ENCODE peak calls at places on chromosomes 13 and 19, in nine cellular contexts. Y, H, D, O, P, G, K, B and N are unnamed samples. For H3K27me3, the result is how much of the 10 kb centered on the place peaks cover.

GRCh38 chr13:29110003-29110402 is 289.9 kb downstream of the MTUS2 start:
- DNase-seq in H (no peak), Y (no peak), K (no peak), P (no peak), B (no peak), G (no peak), D (no peak), O (no peak), N (no peak)

GRCh38 chr13:102191951-102192461 is 209.8 kb downstream of the FGF14 start:
- DNase-seq in O (no peak), D (no peak), P (no peak), K (no peak), Y (no peak), B (no peak), H (no peak), G (no peak), N (no peak)

GRCh38 chr13:78595819-78596700 is 7.3 kb downstream of the POU4F1 start:
- DNase-seq in H (no peak), B (peak), K (peak), Y (no peak), P (no peak), G (peak), D (no peak), O (no peak), N (no peak)

GRCh38 chr13:80339841-80340642 is 884 bp downstream of the SPRY2 start:
- DNase-seq in H (no peak), G (peak), O (no peak), K (peak), D (no peak), P (peak), Y (peak), B (peak), N (peak)

GRCh38 chr19:8423821-8424223 is 10.7 kb downstream of the MARCHF2 start:
- DNase-seq in K (peak), G (peak), B (peak), Y (peak), P (peak), H (no peak), O (no peak), D (peak), N (peak)

GRCh38 chr13:32426191-32426980 is 1.5 kb downstream of the N4BP2L1 start:
- DNase-seq in H (peak), B (no peak), G (no peak), O (peak), Y (no peak), P (no peak), K (peak), D (no peak), N (no peak)

GRCh38 chr19:48540110-48540509 is 11.9 kb upstream of the SULT2B1 start:
- DNase-seq in O (no peak), H (no peak), K (no peak), Y (no peak), B (peak), G (no peak), D (no peak), P (no peak), N (no peak)

GRCh38 chr13:110469597-110469996 is 91.9 kb downstream of the RAB20 start:
- DNase-seq in G (no peak), K (no peak), H (no peak), Y (no peak), P (no peak), O (no peak), B (no peak), D (no peak), N (no peak)

GRCh38 chr19:34336781-34337271 is 28.2 kb upstream of the GPI start:
- DNase-seq in G (no peak), K (peak), O (peak), Y (no peak), P (no peak), B (no peak), D (no peak), H (peak), N (no peak)

GRCh38 chr13:67736646-67737420 is 506.7 kb upstream of the PCDH9 start:
- DNase-seq in G (no peak), B (no peak), K (no peak), H (no peak), O (no peak), D (peak), Y (no peak), P (no peak), N (no peak)

GRCh38 chr19:38190793-38191192 is 33.2 kb downstream of the DPF1 start:
- DNase-seq in P (no peak), O (no peak), Y (no peak), K (no peak), D (no peak), G (no peak), H (no peak), B (no peak), N (no peak)

GRCh38 chr19:31085125-31085524 is 264.1 kb downstream of the TSHZ3 start:
- DNase-seq in O (no peak), H (no peak), B (no peak), K (no peak), Y (no peak), P (no peak), G (no peak), D (no peak), N (no peak)

GRCh38 chr13:49248433-49249002 is 793 bp downstream of the CDADC1 start:
- DNase-seq in Y (no peak), H (peak), K (peak), B (no peak), G (no peak), D (no peak), O (no peak), P (no peak), N (no peak)

GRCh38 chr19:17348700-17349099 is 11.3 kb downstream of the GTPBP3 start:
- DNase-seq in H (no peak), K (no peak), O (no peak), D (no peak), B (peak), G (peak), Y (peak), P (peak), N (no peak)

GRCh38 chr13:75693227-75693626 is 57.1 kb downstream of the LMO7 start:
- DNase-seq in Y (no peak), H (no peak), B (no peak), O (no peak), D (no peak), K (no peak), P (no peak), G (no peak), N (no peak)

GRCh38 chr19:13057147-13057572 is 45.5 kb downstream of the LYL1 start:
- DNase-seq in K (no peak), P (no peak), H (no peak), Y (no peak), G (no peak), D (no peak), O (no peak), B (no peak), N (peak)

GRCh38 chr19:40598121-40598917 is 2.9 kb upstream of the LTBP4 start:
- DNase-seq in O (peak), G (peak), B (peak), H (peak), Y (peak), P (peak), K (peak), D (peak), N (peak)

GRCh38 chr19:16452321-16452720 is 19.4 kb downstream of the EPS15L1 start:
- DNase-seq in O (no peak), G (no peak), K (no peak), Y (no peak), P (no peak), H (no peak), D (no peak), B (no peak), N (no peak)

GRCh38 chr13:99277629-99278028 is 19.4 kb upstream of the GPR18 start:
- DNase-seq in H (no peak), P (no peak), Y (no peak), B (no peak), K (peak), G (no peak), D (no peak), O (no peak), N (no peak)

GRCh38 chr13:94617389-94618000 is 15.8 kb downstream of the GPR180 start:
- DNase-seq in K (peak), D (no peak), Y (no peak), P (no peak), O (no peak), G (no peak), H (no peak), B (no peak), N (no peak)

GRCh38 chr19:917323-918151 is at the start of gene KISS1R:
- DNase-seq in K (no peak), D (no peak), Y (no peak), O (no peak), G (no peak), P (no peak), B (no peak), H (peak), N (peak)

GRCh38 chr13:77522444-77522843 is 13.1 kb upstream of the SCEL start:
- DNase-seq in H (no peak), Y (no peak), K (no peak), B (no peak), O (no peak), G (no peak), D (no peak), P (no peak), N (no peak)

GRCh38 chr13:77523386-77523785 is 12.1 kb upstream of the SCEL start:
- DNase-seq in P (no peak), D (no peak), G (no peak), Y (no peak), K (no peak), O (no peak), B (no peak), H (no peak), N (no peak)

GRCh38 chr13:77519808-77520207 is 15.7 kb upstream of the SCEL start:
- DNase-seq in D (no peak), P (no peak), O (no peak), Y (no peak), G (no peak), B (no peak), K (no peak), H (no peak), N (no peak)

GRCh38 chr13:77521595-77522367 is 13.7 kb upstream of the SCEL start:
- DNase-seq in H (no peak), G (no peak), Y (no peak), K (no peak), P (no peak), B (no peak), D (no peak), O (no peak), N (peak)

DNA sequence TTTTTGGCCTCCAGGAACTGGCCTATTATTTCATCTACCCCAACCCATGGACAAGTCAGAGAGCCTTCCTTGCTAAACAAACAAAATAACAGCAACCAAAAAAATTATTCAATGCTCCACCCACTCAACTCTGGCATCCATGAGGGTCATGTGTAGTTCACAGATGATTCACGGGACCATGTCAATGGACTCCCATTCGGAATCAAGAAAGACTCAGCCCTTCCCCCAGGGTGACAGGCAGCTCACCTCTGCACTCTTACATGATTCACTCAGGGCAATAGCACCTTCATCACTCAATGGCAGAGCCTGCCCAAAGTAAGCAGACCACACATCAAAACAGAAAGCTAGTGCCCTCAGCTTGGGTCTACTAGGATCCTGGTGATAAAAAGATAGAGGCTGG is 14.3 kb upstream of the SCEL start:
- DNase-seq in O (no peak), Y (no peak), P (no peak), K (no peak), D (no peak), G (no peak), B (no peak), H (no peak), N (no peak)
- H3K27me3 ChIP-seq in O (under half), Y (under half), P (under half), K (under half), D (under half), G (under half), B (under half), H (under half), N (under half)

GRCh38 chr19:35348909-35349611 is 1.4 kb downstream of the FFAR1 start:
- DNase-seq in B (peak), D (no peak), G (no peak), Y (no peak), K (no peak), O (no peak), H (no peak), P (no peak), N (no peak)
- H3K27me3 ChIP-seq in B (under half), D (under half), G (under half), Y (under half), K (under half), O (under half), H (under half), P (half or more), N (under half)

GRCh38 chr19:19239675-19240074 is 27.9 kb downstream of the NCAN start:
- DNase-seq in P (no peak), K (no peak), G (no peak), H (no peak), Y (no peak), D (no peak), O (no peak), B (no peak), N (no peak)

GRCh38 chr19:19234220-19234816 is 22.6 kb downstream of the NCAN start:
- DNase-seq in B (no peak), D (no peak), O (no peak), Y (no peak), H (no peak), P (no peak), G (no peak), K (no peak), N (no peak)

GRCh38 chr19:19238126-19238894 is 26.6 kb downstream of the NCAN start:
- DNase-seq in D (no peak), B (peak), K (no peak), G (no peak), P (no peak), H (no peak), O (no peak), Y (no peak), N (no peak)

GRCh38 chr19:19232231-19232630 is 20.5 kb downstream of the NCAN start:
- DNase-seq in Y (no peak), B (no peak), D (no peak), K (no peak), H (no peak), P (no peak), O (no peak), G (no peak), N (no peak)

DNA sequence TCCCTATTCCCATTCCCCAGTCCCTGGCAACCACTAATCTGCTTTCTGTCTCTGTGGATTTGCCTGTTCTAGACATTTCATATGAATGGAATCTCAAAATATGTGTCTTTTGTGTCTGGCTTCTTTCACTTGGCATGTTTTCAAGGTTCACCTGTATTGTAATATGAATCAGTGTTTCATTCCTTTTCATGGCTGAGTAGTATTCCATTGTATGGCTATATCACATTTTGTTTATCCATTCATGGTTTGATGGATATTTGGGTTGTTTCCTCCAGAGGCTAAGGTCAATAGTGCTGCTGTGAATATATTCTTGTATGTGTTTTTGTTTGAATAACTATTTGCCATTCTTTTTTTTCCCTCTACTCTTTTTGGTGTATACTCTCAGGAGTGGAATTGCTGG is 24.4 kb downstream of the NCAN start:
- DNase-seq in P (no peak), B (no peak), K (no peak), O (no peak), Y (no peak), D (no peak), H (no peak), G (no peak), N (no peak)
- H3K27me3 ChIP-seq in P (half or more), B (under half), K (under half), O (under half), Y (under half), D (under half), H (under half), G (under half), N (under half)

DNA sequence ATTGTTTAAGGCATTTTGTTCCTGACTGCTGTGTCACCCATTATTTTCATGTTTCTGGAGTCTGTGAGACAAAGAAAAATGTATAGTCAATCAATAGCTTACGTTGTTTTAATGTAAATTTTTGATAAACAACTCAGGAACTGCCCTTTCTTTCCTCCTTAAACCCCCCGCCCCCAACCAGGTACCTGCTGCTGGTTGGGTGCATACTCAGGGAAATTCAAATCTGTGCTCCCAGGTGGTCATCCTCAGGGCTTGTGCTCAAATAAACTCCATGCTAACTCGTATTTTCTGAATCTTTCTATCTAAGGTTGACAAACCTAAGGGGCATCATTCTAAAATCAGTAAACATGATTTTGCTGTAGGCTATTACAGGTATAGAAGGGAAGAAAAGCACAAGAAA is 4.1 kb upstream of the CDC16 start:
- DNase-seq in D (no peak), H (no peak), O (no peak), P (no peak), B (no peak), K (no peak), G (no peak), Y (no peak), N (no peak)
- H3K27me3 ChIP-seq in D (under half), H (under half), O (under half), P (under half), B (under half), K (under half), G (under half), Y (under half), N (under half)

DNA sequence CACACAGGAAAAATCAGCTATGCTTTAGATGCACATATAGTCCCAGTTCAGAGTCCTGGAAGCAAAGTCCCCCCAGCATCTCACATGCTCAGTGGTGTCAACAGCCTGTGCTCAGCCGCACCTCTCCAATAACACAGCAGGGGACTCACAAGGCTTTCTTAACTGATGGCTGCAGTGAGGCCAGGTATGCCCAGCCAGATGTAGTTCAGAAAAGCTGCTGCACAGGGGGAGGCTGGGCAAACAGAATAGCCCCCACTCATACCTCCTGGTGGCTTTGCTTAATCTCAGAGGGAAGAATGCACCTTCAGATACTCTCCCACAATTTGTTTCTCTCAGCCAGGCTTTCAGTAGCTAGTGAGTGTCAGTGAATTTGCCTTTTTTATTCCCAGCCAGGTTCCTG is 33.4 kb downstream of the FAM124A start:
- DNase-seq in O (no peak), G (no peak), K (no peak), B (no peak), P (no peak), Y (no peak), H (no peak), D (no peak), N (no peak)
- H3K27me3 ChIP-seq in O (under half), G (under half), K (under half), B (under half), P (under half), Y (under half), H (under half), D (under half), N (under half)

GRCh38 chr19:39542198-39542597 is 2.2 kb upstream of the EID2 start:
- DNase-seq in K (no peak), O (no peak), Y (no peak), G (no peak), H (no peak), B (no peak), P (no peak), D (no peak), N (no peak)
- H3K27me3 ChIP-seq in K (under half), O (under half), Y (under half), G (under half), H (under half), B (under half), P (under half), D (under half), N (under half)

GRCh38 chr13:51244637-51245405 is 22.6 kb downstream of the FAM124A start:
- DNase-seq in K (no peak), D (no peak), P (no peak), O (no peak), H (no peak), G (no peak), B (no peak), Y (no peak), N (no peak)

GRCh38 chr13:51246005-51246404 is 23.8 kb downstream of the FAM124A start:
- DNase-seq in K (no peak), O (no peak), B (no peak), H (no peak), G (no peak), P (no peak), D (no peak), Y (no peak), N (no peak)

GRCh38 chr13:51249254-51249653 is 27.1 kb downstream of the FAM124A start:
- DNase-seq in D (no peak), P (no peak), Y (no peak), B (no peak), G (no peak), K (no peak), H (no peak), O (no peak), N (no peak)

GRCh38 chr13:51245583-51245982 is 23.4 kb downstream of the FAM124A start:
- DNase-seq in H (no peak), O (no peak), P (no peak), G (no peak), Y (no peak), B (no peak), D (no peak), K (no peak), N (no peak)

DNA sequence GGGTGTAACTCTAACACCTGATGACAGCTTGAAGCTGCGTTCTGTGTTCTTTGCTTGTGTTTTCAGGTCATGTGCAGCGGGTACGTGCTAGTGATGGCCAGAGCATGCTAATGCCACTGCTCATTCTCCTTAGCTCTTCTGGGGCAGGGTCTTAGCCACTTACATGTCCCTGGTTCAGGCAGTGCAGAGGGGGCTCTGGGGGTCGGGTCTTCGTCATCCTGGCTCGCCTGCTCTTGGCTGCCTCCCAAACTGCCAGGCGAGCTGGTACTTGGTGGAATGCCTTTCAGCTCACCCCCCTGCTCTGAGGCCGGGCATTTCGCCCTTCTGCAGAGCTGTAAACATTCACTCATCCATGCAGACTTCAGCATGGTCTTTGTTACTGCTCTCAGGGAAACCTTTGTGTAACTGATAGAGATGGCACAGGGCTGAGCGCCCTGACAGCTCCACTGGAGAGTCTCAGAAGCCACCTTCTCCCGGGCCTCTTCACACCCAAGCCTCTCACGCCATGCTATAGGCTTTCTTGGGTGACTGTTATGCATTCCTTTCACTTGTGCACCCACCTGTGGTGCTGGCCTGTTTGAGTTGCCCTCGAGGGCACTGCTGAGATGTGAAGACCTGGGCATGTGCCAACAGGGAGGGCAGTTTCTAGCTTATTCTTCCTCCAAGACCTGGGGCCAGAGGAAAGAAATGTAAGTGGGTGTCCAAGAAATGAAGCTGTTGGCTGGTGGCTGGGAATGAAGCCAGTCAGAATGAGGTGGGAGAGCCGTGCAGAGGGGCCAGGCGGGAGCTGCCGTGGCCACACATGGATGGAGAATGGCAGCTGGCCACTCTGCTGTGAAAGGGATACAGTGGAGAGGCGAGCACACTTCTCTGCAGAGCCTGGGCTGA is 24.5 kb downstream of the FAM124A start:
- DNase-seq in K (no peak), Y (no peak), P (peak), G (peak), D (no peak), B (peak), H (no peak), O (no peak), N (no peak)
- H3K27me3 ChIP-seq in K (under half), Y (under half), P (under half), G (under half), D (under half), B (under half), H (under half), O (under half), N (under half)